ENCODE peak calls at places on chromosome 17, in eight cellular contexts. G is dorsolateral prefrontal cortex, R is ovary, Y is SK-N-SH, C is cardiac muscle cell, I is heart left ventricle, L is tibial nerve, X is AG04450. T is an unnamed sample.

GRCh38 chr17:56917559-56918296 is 3.9 kb upstream of the TRIM25 start:
- DNase-seq in G (no peak), R (no peak), Y (no peak), C (no peak), I (peak), L (no peak), X (no peak), T (no peak)

GRCh38 chr17:41684050-41684449 is 4.6 kb upstream of the EIF1 start:
- DNase-seq in G (no peak), R (no peak), Y (peak), C (no peak), I (no peak), L (no peak), X (no peak), T (no peak)

GRCh38 chr17:28724500-28725165 is 1.4 kb downstream of the TLCD1 start:
- DNase-seq in G (no peak), R (no peak), Y (no peak), C (no peak), I (no peak), L (no peak), X (no peak), T (no peak)

GRCh38 chr17:70405492-70406220 is 236.3 kb downstream of the KCNJ2 start:
- DNase-seq in G (no peak), R (no peak), Y (no peak), C (no peak), I (no peak), L (peak), X (peak), T (no peak)

GRCh38 chr17:36722121-36722902 is 120.9 kb downstream of the MRM1 start:
- DNase-seq in G (peak), R (peak), Y (no peak), C (peak), I (peak), L (no peak), X (no peak), T (no peak)

GRCh38 chr17:62892870-62893338 is 73.1 kb upstream of the TANC2 start:
- DNase-seq in G (no peak), R (no peak), Y (no peak), C (no peak), I (peak), L (peak), X (peak), T (no peak)

GRCh38 chr17:51351890-51352289 is 91.5 kb downstream of the UTP18 start:
- DNase-seq in G (peak), R (peak), Y (no peak), C (no peak), I (peak), L (no peak), X (no peak), T (no peak)

GRCh38 chr17:56699186-56699895 is 105.8 kb downstream of the NOG start:
- DNase-seq in G (no peak), R (no peak), Y (peak), C (peak), I (peak), L (peak), X (peak), T (no peak)

GRCh38 chr17:40648326-40648968 is 829 bp upstream of the SMARCE1 start:
- DNase-seq in G (no peak), R (no peak), Y (no peak), C (no peak), I (no peak), L (no peak), X (no peak), T (no peak)

GRCh38 chr17:75619506-75620431 is 13.5 kb upstream of the SMIM5 start:
- DNase-seq in G (peak), R (no peak), Y (peak), C (peak), I (no peak), L (no peak), X (peak), T (no peak)

GRCh38 chr17:46154151-46154816 is 38.9 kb downstream of the KANSL1 start:
- DNase-seq in G (no peak), R (no peak), Y (no peak), C (no peak), I (no peak), L (no peak), X (no peak), T (no peak)

GRCh38 chr17:5584971-5585794 is 874 bp upstream of the NLRP1 start:
- DNase-seq in G (no peak), R (no peak), Y (no peak), C (no peak), I (no peak), L (no peak), X (peak), T (no peak)

GRCh38 chr17:62405451-62405850 is 18.2 kb upstream of the METTL2A start:
- DNase-seq in G (no peak), R (no peak), Y (no peak), C (no peak), I (no peak), L (no peak), X (peak), T (no peak)

GRCh38 chr17:80905586-80906230 is 85.9 kb upstream of the CHMP6 start:
- DNase-seq in G (no peak), R (no peak), Y (no peak), C (no peak), I (peak), L (no peak), X (no peak), T (no peak)

GRCh38 chr17:49848019-49848473 is at the start of gene TAC4:
- DNase-seq in G (no peak), R (no peak), Y (no peak), C (no peak), I (peak), L (no peak), X (no peak), T (no peak)
- TF ChIP-seq CTCF in G (no peak), R (no peak), Y (no peak), C (no peak), I (no peak), L (no peak), X (no peak), T (no peak)

GRCh38 chr17:1762233-1762905 is 509 bp downstream of the SERPINF1 start:
- DNase-seq in G (no peak), R (peak), Y (peak), C (peak), I (peak), L (no peak), X (peak), T (no peak)
- H3K27ac ChIP-seq in G (peak), R (peak), Y (peak), C (peak), I (peak), L (peak), X (peak), T (peak)

GRCh38 chr17:7307686-7308624 is 527 bp downstream of the EIF5A start:
- DNase-seq in G (peak), R (peak), Y (peak), C (peak), I (no peak), L (no peak), X (no peak), T (no peak)
- TF ChIP-seq CTCF in G (no peak), R (no peak), Y (no peak), C (peak), I (no peak), L (peak), X (no peak), T (no peak)

DNA sequence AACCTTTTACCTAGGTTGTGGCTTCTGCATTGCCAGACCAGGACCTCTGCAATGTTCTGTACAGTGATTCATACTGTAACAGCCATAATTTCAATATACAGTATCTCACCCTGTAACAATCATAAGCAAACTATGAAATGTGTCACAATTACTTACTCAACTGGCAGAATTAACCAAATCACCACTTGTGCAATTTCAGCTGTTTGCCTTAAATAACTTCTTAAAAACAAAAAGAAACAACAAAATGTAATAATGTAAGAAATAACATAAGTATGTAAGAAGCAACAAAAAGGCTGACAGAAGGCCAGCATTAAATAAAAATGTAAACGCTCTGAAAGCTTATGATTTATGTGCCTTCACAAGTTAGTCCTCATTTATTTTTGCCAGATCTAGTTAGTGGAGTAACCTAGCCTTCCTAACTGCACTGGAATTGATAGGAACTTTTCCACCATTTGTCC is 97.0 kb downstream of the SKAP1 start:
- DNase-seq in G (no peak), R (no peak), Y (no peak), C (no peak), I (no peak), L (no peak), X (no peak), T (no peak)
- H3K27ac ChIP-seq in G (no peak), R (no peak), Y (no peak), C (no peak), I (no peak), L (no peak), X (no peak), T (no peak)

DNA sequence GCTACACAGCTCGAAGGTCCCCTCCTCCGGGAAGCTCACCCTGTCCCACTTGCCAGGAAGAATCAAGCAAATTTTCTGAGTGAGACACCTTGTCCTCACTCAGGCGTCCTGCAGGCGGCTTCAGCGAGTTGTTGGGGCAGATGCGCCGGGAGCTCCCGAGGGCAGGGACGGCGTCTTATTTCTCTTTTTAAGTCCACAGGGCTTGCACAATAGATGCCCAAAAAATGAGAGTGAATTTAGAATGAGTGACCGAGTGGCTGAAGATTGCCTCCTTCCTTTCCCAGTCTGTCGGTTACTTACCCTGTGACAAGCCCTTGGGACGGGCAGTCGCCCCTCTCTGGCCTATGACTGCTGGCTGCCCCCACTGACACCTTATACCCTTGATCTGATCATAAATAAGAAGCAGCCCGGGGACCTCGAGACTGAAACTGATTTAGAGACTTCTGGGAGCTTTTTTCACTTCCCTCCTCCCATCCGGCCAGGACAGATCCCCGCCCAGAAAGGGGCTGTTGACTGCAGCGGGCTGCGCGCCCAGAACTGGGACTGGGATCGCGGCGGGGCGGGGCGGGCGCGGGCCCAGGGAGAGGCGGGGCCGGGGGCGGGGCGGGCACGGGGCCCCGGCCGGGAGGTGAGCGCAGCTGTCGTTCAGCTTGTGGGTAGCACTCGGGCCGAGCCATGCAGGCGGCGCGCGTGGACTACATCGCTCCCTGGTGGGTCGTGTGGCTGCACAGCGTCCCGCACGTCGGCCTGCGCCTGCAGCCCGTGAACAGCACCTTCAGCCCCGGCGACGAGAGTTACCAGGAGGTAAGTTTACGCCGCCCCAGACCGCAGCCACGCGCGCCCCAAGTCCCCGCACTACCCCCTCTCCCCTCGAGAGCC is at the start of gene TTYH2:
- DNase-seq in G (peak), R (peak), Y (peak), C (peak), I (peak), L (peak), X (peak), T (peak)
- TF ChIP-seq CTCF in G (peak), R (no peak), Y (peak), C (peak), I (peak), L (peak), X (peak), T (no peak)

GRCh38 chr17:352421-353212 is at the start of gene RPH3AL:
- DNase-seq in G (no peak), R (no peak), Y (no peak), C (peak), I (peak), L (no peak), X (no peak), T (no peak)

GRCh38 chr17:350706-351435 is 1.7 kb downstream of the RPH3AL start:
- DNase-seq in G (no peak), R (peak), Y (peak), C (no peak), I (peak), L (peak), X (no peak), T (peak)

GRCh38 chr17:351875-352420 is 659 bp downstream of the RPH3AL start:
- DNase-seq in G (no peak), R (no peak), Y (no peak), C (no peak), I (no peak), L (no peak), X (no peak), T (no peak)

GRCh38 chr17:349666-350065 is 2.9 kb downstream of the RPH3AL start:
- DNase-seq in G (no peak), R (no peak), Y (no peak), C (no peak), I (no peak), L (no peak), X (no peak), T (no peak)

DNA sequence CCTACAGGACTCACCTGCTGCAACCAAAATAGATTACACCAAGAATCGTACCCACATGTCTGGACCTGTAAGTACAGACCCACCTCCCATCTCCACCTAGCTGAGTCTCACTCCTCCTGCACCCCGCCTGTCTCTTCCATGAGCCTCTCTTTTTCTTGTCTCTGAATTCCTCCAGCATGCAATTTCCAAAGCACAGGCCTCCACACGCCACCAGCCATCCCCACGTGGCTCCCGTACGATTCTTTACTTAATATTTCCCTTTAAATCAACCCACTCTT is 1.2 kb downstream of the RPH3AL start:
- DNase-seq in G (no peak), R (no peak), Y (no peak), C (no peak), I (no peak), L (no peak), X (no peak), T (no peak)
- H3K27ac ChIP-seq in G (no peak), R (no peak), Y (no peak), C (no peak), I (peak), L (peak), X (no peak), T (peak)

GRCh38 chr17:48259710-48260291 is 152.2 kb downstream of the SNX11 start:
- DNase-seq in G (no peak), R (no peak), Y (no peak), C (peak), I (no peak), L (no peak), X (no peak), T (no peak)

GRCh38 chr17:48258317-48258716 is 150.8 kb downstream of the SNX11 start:
- DNase-seq in G (no peak), R (no peak), Y (no peak), C (no peak), I (no peak), L (no peak), X (no peak), T (no peak)

GRCh38 chr17:48261297-48261880 is 153.8 kb downstream of the SNX11 start:
- DNase-seq in G (no peak), R (no peak), Y (peak), C (peak), I (peak), L (no peak), X (no peak), T (no peak)

DNA sequence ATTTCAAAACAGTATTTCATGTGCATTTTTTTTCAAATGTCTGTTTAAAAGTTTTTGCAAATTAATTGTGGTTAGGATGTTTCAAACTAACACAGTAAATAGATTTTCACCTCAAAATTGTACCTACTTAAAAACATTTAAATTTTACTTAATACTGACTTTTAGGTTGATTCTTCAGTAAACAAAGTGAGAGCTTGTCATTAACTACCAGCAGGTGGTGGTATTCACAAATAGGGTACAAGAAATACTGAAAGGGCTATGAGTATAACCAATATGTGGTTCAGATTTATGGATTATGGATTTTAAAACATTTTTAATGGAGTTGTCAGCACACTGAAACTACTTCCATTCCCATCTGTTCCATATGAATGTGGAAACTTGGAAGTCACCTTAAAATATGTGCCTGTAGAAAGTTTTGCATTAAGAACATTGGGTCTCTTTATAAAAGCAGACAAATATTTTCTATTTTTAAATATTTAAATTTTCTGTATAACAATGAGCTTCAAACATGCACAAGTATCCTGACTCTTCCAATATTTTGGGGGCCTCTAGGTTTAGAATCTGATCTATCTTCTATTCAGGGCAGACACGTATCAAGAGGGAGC is 155.5 kb downstream of the SNX11 start:
- DNase-seq in G (no peak), R (no peak), Y (no peak), C (peak), I (no peak), L (no peak), X (no peak), T (no peak)
- TF ChIP-seq CTCF in G (peak), R (no peak), Y (peak), C (peak), I (peak), L (no peak), X (peak), T (no peak)

GRCh38 chr17:15945493-15946209 is 721 bp downstream of the ADORA2B start:
- DNase-seq in G (no peak), R (peak), Y (peak), C (peak), I (no peak), L (no peak), X (no peak), T (no peak)

GRCh38 chr17:15944720-15945492 is at the start of gene ADORA2B:
- DNase-seq in G (peak), R (peak), Y (peak), C (peak), I (peak), L (no peak), X (no peak), T (no peak)

GRCh38 chr17:15941781-15942180 is 3.1 kb upstream of the ADORA2B start:
- DNase-seq in G (no peak), R (no peak), Y (no peak), C (no peak), I (no peak), L (no peak), X (no peak), T (no peak)

GRCh38 chr17:15942207-15942833 is 2.6 kb upstream of the ADORA2B start:
- DNase-seq in G (no peak), R (no peak), Y (no peak), C (no peak), I (no peak), L (no peak), X (no peak), T (no peak)

DNA sequence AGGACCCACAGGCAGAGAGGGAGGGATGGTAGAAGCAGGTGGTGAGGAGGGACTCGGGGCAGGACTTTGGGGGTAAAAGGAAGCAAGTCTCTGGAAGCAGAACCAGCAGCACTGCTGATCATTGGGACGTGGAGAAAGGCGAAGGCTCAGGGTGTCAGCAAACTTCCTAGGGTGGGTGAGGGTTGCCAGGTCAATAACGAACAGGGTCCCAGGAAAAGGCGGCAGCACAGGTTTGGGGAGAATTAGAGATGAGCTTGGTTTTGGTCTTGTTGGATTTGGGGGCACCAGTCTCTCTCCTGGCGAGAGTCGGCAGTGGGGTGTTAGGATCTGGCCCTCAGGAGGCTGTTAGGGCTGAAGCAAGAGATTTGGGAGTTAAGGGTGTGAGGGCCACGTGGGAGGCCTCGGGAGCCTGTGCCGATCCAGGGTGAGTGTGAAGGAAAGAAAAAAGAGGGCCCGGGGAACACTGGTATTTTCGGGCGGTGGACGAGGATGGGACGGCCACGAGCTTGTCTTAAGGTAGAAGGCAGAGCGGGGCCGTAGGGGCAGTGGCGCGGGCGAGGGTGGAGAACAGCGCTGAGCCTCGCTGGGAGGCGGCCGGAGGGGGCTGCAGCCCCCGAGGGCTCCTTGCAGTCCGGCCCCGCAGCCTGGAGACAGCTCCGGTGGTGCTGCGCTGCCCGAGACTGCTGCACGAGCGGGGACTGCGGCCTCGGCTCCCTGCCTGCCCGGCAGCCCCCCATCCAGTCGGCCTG is 785 bp upstream of the ADORA2B start:
- DNase-seq in G (no peak), R (no peak), Y (no peak), C (peak), I (no peak), L (no peak), X (no peak), T (no peak)
- H3K27ac ChIP-seq in G (peak), R (no peak), Y (no peak), C (no peak), I (peak), L (peak), X (no peak), T (no peak)